ENCODE peak calls at places on chromosome X, in four cellular contexts. One of them, this sample, is unnamed.
A peak's percentile ranks its signal among the peaks of the same experiment; 100 is the strongest.

GRCh38 chrX:40933132-40934078 is 151.8 kb upstream of the USP9X start:
- DNase-seq in SK-N-SH: peak; percentile 30
- DNase-seq in HepG2: no peak
- DNase-seq in K562: peak; percentile 14
- DNase-seq in this sample: no peak

GRCh38 chrX:117522725-117523700 is 593.6 kb downstream of the KLHL13 start:
- DNase-seq in SK-N-SH: no peak
- DNase-seq in K562: no peak
- DNase-seq in HepG2: no peak
- DNase-seq in this sample: no peak

GRCh38 chrX:13825178-13825762 is 8.4 kb upstream of the GPM6B start:
- DNase-seq in HepG2: no peak
- DNase-seq in SK-N-SH: no peak
- DNase-seq in K562: no peak
- DNase-seq in this sample: no peak

GRCh38 chrX:139759637-139760036 is 51.7 kb upstream of the MCF2 start:
- DNase-seq in SK-N-SH: no peak
- DNase-seq in K562: peak; percentile 10
- DNase-seq in HepG2: no peak
- DNase-seq in this sample: no peak

GRCh38 chrX:105821471-105822081 is 763 bp upstream of the NRK start:
- DNase-seq in HepG2: no peak
- DNase-seq in K562: no peak
- DNase-seq in SK-N-SH: peak; percentile 12
- DNase-seq in this sample: peak; percentile 65

GRCh38 chrX:68822641-68823410 is 6.0 kb upstream of the EFNB1 start:
- DNase-seq in SK-N-SH: peak; percentile 66
- DNase-seq in HepG2: peak; percentile 28
- DNase-seq in K562: peak; percentile 32
- DNase-seq in this sample: no peak

GRCh38 chrX:68387786-68388185 is 45.5 kb downstream of the OPHN1 start:
- DNase-seq in HepG2: no peak
- DNase-seq in SK-N-SH: no peak
- DNase-seq in K562: no peak
- DNase-seq in this sample: no peak

GRCh38 chrX:104084063-104084462 is 8.0 kb upstream of the TMSB15C start:
- DNase-seq in SK-N-SH: no peak
- DNase-seq in HepG2: no peak
- DNase-seq in K562: no peak
- DNase-seq in this sample: no peak

GRCh38 chrX:79169484-79169883 is 25.0 kb downstream of the GPR174 start:
- DNase-seq in HepG2: no peak
- DNase-seq in SK-N-SH: no peak
- DNase-seq in K562: no peak
- DNase-seq in this sample: no peak

GRCh38 chrX:48721916-48722315 is 25.4 kb downstream of the SUV39H1 start:
- DNase-seq in SK-N-SH: no peak
- DNase-seq in HepG2: no peak
- DNase-seq in K562: no peak
- DNase-seq in this sample: no peak

GRCh38 chrX:15686818-15687685 is 22.4 kb upstream of the CLTRN start:
- DNase-seq in K562: peak; percentile 29
- DNase-seq in SK-N-SH: peak; percentile 63
- DNase-seq in HepG2: peak; percentile 46
- DNase-seq in this sample: peak; percentile 30

GRCh38 chrX:40644175-40644574 is 3.2 kb downstream of the CXorf38 start:
- DNase-seq in SK-N-SH: no peak
- DNase-seq in K562: no peak
- DNase-seq in HepG2: no peak
- DNase-seq in this sample: no peak

GRCh38 chrX:19912-20571 is 261.1 kb upstream of the PLCXD1 start:
- DNase-seq in K562: peak; percentile 65
- DNase-seq in HepG2: peak; percentile 0
- DNase-seq in SK-N-SH: peak; percentile 26
- DNase-seq in this sample: peak; percentile 36

GRCh38 chrX:24876782-24877315 is 138.9 kb downstream of the ARX start:
- DNase-seq in K562: no peak
- DNase-seq in HepG2: no peak
- DNase-seq in SK-N-SH: no peak
- DNase-seq in this sample: no peak

GRCh38 chrX:11864171-11864570 is 106.1 kb downstream of the MSL3 start:
- DNase-seq in HepG2: no peak
- DNase-seq in K562: no peak
- DNase-seq in SK-N-SH: no peak
- DNase-seq in this sample: no peak

GRCh38 chrX:152895724-152896420 is 2.0 kb upstream of the ZNF185 start:
- DNase-seq in HepG2: no peak
- DNase-seq in K562: no peak
- DNase-seq in SK-N-SH: no peak
- DNase-seq in this sample: no peak

GRCh38 chrX:68835104-68835442 is 6.3 kb downstream of the EFNB1 start:
- DNase-seq in SK-N-SH: no peak
- DNase-seq in K562: no peak
- DNase-seq in HepG2: no peak
- DNase-seq in this sample: no peak

GRCh38 chrX:24925430-24925829 is 90.3 kb downstream of the ARX start:
- DNase-seq in SK-N-SH: no peak
- DNase-seq in HepG2: no peak
- DNase-seq in K562: no peak
- DNase-seq in this sample: no peak

GRCh38 chrX:17580529-17581155 is 156.7 kb upstream of the SCML1 start:
- DNase-seq in SK-N-SH: no peak
- DNase-seq in K562: no peak
- DNase-seq in HepG2: no peak
- DNase-seq in this sample: no peak

GRCh38 chrX:125778256-125778655 is 387.8 kb downstream of the DCAF12L2 start:
- DNase-seq in HepG2: no peak
- DNase-seq in SK-N-SH: no peak
- DNase-seq in K562: no peak
- DNase-seq in this sample: no peak

GRCh38 chrX:115559672-115560071 is 1.3 kb upstream of the PLS3 start:
- DNase-seq in K562: no peak
- DNase-seq in SK-N-SH: no peak
- DNase-seq in HepG2: peak; percentile 70
- DNase-seq in this sample: no peak

GRCh38 chrX:108224727-108225455 is 133.3 kb downstream of the ATG4A start:
- DNase-seq in SK-N-SH: peak; percentile 19
- DNase-seq in HepG2: peak; percentile 37
- DNase-seq in K562: peak; percentile 43
- DNase-seq in this sample: peak; percentile 12

GRCh38 chrX:131910565-131910964 is 112.5 kb upstream of the STK26 start:
- DNase-seq in HepG2: no peak
- DNase-seq in K562: no peak
- DNase-seq in SK-N-SH: peak; percentile 25
- DNase-seq in this sample: no peak

GRCh38 chrX:129000018-129000417 is 523.3 kb downstream of the SMARCA1 start:
- DNase-seq in HepG2: peak; percentile 3
- DNase-seq in K562: no peak
- DNase-seq in SK-N-SH: no peak
- DNase-seq in this sample: no peak

GRCh38 chrX:71637848-71638247 is 19.5 kb upstream of the CXCR3 start:
- DNase-seq in SK-N-SH: no peak
- DNase-seq in K562: no peak
- DNase-seq in HepG2: no peak
- DNase-seq in this sample: no peak

GRCh38 chrX:33336783-33337182 is 125.4 kb upstream of the DMD start:
- DNase-seq in SK-N-SH: no peak
- DNase-seq in HepG2: peak; percentile 2
- DNase-seq in K562: no peak
- DNase-seq in this sample: no peak

GRCh38 chrX:53312946-53313745 is 31.8 kb upstream of the IQSEC2 start:
- DNase-seq in SK-N-SH: peak; percentile 76
- DNase-seq in K562: peak; percentile 58
- DNase-seq in HepG2: peak; percentile 13
- DNase-seq in this sample: peak; percentile 68

GRCh38 chrX:105822138-105823091 is at the start of gene NRK:
- DNase-seq in SK-N-SH: peak; percentile 27
- DNase-seq in K562: no peak
- DNase-seq in HepG2: no peak
- DNase-seq in this sample: peak; percentile 40

GRCh38 chrX:110938977-110939732 is 143.5 kb upstream of the CHRDL1 start:
- DNase-seq in K562: no peak
- DNase-seq in SK-N-SH: no peak
- DNase-seq in HepG2: no peak
- DNase-seq in this sample: no peak

GRCh38 chrX:39736219-39737211 is 361.2 kb downstream of the BCOR start:
- DNase-seq in SK-N-SH: peak; percentile 35
- DNase-seq in HepG2: no peak
- DNase-seq in K562: no peak
- DNase-seq in this sample: no peak

GRCh38 chrX:20393944-20394343 is 127.2 kb upstream of the RPS6KA3 start:
- DNase-seq in SK-N-SH: no peak
- DNase-seq in K562: no peak
- DNase-seq in HepG2: peak; percentile 27
- DNase-seq in this sample: no peak

GRCh38 chrX:87045352-87045751 is 472.2 kb upstream of the KLHL4 start:
- DNase-seq in HepG2: no peak
- DNase-seq in SK-N-SH: no peak
- DNase-seq in K562: no peak
- DNase-seq in this sample: no peak

GRCh38 chrX:87049567-87049966 is 468.0 kb upstream of the KLHL4 start:
- DNase-seq in HepG2: no peak
- DNase-seq in SK-N-SH: no peak
- DNase-seq in K562: no peak
- DNase-seq in this sample: no peak
- TF ChIP-seq FOXJ3 in HepG2: no peak
- TF ChIP-seq FOXJ3 in SK-N-SH: no peak
- TF ChIP-seq FOXJ3 in K562: no peak
- TF ChIP-seq FOXJ3 in this sample: no peak

DNA sequence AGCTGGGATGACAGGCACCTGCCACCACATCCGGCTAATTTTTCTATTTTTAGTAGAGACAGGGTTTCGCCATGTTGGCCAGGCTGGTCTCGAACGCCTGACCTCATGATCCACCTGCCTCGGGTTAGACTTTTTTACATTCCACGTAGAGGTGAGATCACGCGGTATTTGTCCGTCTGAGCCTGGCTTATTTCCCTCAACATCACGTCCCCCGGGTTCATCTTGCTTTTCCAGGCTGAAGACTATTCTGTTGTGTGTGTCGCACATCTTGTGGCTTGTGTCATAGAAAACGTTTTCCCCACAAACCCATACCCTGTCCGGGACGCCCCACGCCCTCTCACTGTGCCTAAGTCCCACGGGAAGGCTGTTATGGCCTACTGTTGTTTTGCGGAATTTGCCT is 185.3 kb downstream of the CRLF2 start:
- DNase-seq in SK-N-SH: no peak
- DNase-seq in K562: no peak
- DNase-seq in HepG2: no peak
- DNase-seq in this sample: no peak
- TF ChIP-seq FOXJ3 in SK-N-SH: no peak
- TF ChIP-seq FOXJ3 in K562: no peak
- TF ChIP-seq FOXJ3 in HepG2: no peak
- TF ChIP-seq FOXJ3 in this sample: no peak

DNA sequence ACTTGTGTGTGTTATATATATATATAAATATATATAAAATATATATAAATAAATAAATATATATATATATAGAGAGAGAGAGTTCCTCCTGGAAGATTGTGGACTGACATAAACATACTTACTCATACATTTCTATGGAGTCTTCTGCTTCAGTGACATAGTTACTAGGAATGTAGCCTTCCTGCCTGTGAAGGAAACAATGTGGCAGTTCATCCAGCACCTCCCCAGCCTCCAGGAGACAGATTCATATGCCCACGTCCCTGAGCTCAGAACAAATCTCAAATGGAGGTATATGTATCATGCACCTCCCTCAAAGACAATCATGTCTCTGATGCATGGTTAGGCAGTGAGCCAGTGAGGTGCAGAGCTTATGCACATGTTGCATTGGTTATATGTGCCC is 11.4 kb upstream of the TIMM8A start:
- DNase-seq in SK-N-SH: no peak
- DNase-seq in HepG2: no peak
- DNase-seq in K562: no peak
- DNase-seq in this sample: no peak
- TF ChIP-seq FOXJ3 in SK-N-SH: no peak
- TF ChIP-seq FOXJ3 in HepG2: no peak
- TF ChIP-seq FOXJ3 in K562: no peak
- TF ChIP-seq FOXJ3 in this sample: no peak

GRCh38 chrX:8971116-8971515 is 62.8 kb downstream of the FAM9B start:
- DNase-seq in K562: no peak
- DNase-seq in HepG2: peak; percentile 39
- DNase-seq in SK-N-SH: peak; percentile 10
- DNase-seq in this sample: no peak

DNA sequence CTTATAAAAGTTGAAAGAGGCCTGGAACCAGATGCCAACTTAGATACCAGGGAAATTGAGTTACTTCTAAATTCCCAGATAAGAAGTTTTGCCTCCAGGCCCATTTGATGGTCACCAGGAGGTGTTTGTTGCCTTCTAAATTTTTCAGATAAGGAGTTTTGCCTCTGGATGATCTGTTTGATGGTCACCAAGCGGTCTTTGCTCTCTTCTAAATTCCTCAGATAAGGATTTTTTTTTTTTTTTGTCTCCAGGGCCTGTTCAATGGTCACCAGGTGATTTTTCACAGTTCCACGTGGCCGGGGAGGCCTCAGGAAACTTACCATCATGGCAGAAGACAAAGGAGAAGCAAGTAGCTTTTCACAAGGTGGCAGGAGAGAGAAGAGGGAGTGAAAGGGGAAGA is 66.5 kb downstream of the FAM9B start:
- DNase-seq in K562: no peak
- DNase-seq in HepG2: no peak
- DNase-seq in SK-N-SH: no peak
- DNase-seq in this sample: no peak
- TF ChIP-seq FOXJ3 in K562: no peak
- TF ChIP-seq FOXJ3 in HepG2: no peak
- TF ChIP-seq FOXJ3 in SK-N-SH: no peak
- TF ChIP-seq FOXJ3 in this sample: no peak

DNA sequence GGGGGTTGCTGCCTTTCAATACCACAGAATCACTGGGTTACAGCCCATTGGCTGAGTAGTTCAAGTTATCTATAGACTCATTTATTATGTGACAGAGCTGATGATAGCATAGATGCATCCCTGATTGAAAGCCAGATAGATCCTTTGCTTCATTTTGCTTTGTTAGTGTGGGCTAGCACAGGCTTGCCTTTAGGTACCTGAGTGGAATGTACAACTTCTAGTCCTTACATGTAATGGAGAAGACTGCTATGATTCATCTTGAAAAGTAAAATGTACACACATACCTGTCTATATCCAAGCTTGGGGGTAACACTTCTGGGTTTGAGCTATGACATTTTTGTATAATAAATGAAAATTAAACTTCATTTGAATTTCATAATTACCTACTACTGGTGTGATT is 226.0 kb upstream of the FTHL17 start:
- DNase-seq in HepG2: no peak
- DNase-seq in SK-N-SH: no peak
- DNase-seq in K562: no peak
- DNase-seq in this sample: no peak
- TF ChIP-seq FOXJ3 in HepG2: no peak
- TF ChIP-seq FOXJ3 in SK-N-SH: no peak
- TF ChIP-seq FOXJ3 in K562: no peak
- TF ChIP-seq FOXJ3 in this sample: no peak

DNA sequence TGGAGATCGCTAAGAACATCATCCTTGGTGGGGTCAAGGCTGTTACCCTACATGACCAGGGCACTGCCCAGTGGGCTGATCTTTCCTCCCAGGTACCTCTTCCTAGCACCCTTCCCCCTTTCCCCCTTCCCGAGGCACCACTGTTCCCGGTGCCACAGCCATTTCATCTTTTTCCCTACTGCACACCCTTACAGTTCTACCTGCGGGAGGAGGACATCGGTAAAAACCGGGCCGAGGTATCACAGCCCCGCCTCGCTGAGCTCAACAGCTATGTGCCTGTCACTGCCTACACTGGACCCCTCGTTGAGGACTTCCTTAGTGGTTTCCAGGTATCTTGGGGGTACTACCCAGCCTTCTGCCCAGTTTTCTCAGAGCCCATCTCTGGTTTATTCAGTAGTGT is 5.7 kb downstream of the UBA1 start:
- DNase-seq in K562: no peak
- DNase-seq in SK-N-SH: no peak
- DNase-seq in HepG2: no peak
- DNase-seq in this sample: no peak
- TF ChIP-seq FOXJ3 in K562: no peak
- TF ChIP-seq FOXJ3 in SK-N-SH: no peak
- TF ChIP-seq FOXJ3 in HepG2: no peak
- TF ChIP-seq FOXJ3 in this sample: no peak

This sample was measured in WTC11.